ENCODE peak calls at places on chromosomes 11 and 22, in eight cellular contexts. G is stimulated activated CD8-positive, alpha-beta memory T cell treated with anti-CD3 and anti-CD28 coated beads, Interleukin-7, amount 100 ng/mL, for 1 hour; H is cardiac muscle cell; Q is fibroblast of lung; O is AG09309; D is GM04504; N is kidney; P is kidney epithelial cell. B is an unnamed sample.

GRCh38 chr11:36510567-36511020 is 522 bp upstream of the TRAF6 start:
- DNase-seq in D (no peak), N (no peak), P (no peak), Q (peak; percentile 77), G (no peak), O (no peak), H (no peak), B (no peak)

GRCh38 chr11:30990625-30991348 is 378.8 kb downstream of the DCDC1 start:
- DNase-seq in N (no peak), H (no peak), P (no peak), O (no peak), G (no peak), D (no peak), Q (no peak), B (no peak)

GRCh38 chr22:46247443-46247975 is 2.6 kb downstream of the CDPF1 start:
- DNase-seq in Q (no peak), G (no peak), D (no peak), O (no peak), N (no peak), H (peak; percentile 31), P (no peak), B (no peak)

GRCh38 chr11:94926698-94927237 is 46.6 kb downstream of the CWC15 start:
- DNase-seq in H (peak; percentile 23), D (peak; percentile 95), G (no peak), Q (peak; percentile 89), O (peak; percentile 77), P (no peak), N (peak; percentile 95), B (peak; percentile 96)

GRCh38 chr22:42437488-42438292 is 5.5 kb upstream of the NFAM1 start:
- DNase-seq in D (peak; percentile 10), O (no peak), G (peak; percentile 69), Q (peak; percentile 17), H (peak; percentile 80), N (peak; percentile 96), P (no peak), B (no peak)

GRCh38 chr11:118620529-118621070 is 13.2 kb downstream of the PHLDB1 start:
- DNase-seq in G (no peak), D (no peak), H (no peak), N (peak; percentile 68), P (no peak), Q (peak; percentile 15), O (no peak), B (no peak)

GRCh38 chr22:30695351-30695762 is 683 bp downstream of the OSBP2 start:
- DNase-seq in P (no peak), D (no peak), Q (no peak), N (no peak), O (no peak), H (no peak), G (no peak), B (no peak)

GRCh38 chr22:23077627-23078461 is 7.5 kb downstream of the GNAZ start:
- DNase-seq in Q (no peak), O (no peak), G (no peak), N (no peak), H (no peak), P (no peak), D (no peak), B (no peak)

GRCh38 chr22:43777204-43777671 is 34.9 kb downstream of the EFCAB6 start:
- DNase-seq in N (no peak), G (no peak), P (peak; percentile 81), O (peak; percentile 44), H (no peak), D (peak; percentile 48), Q (peak; percentile 93), B (peak; percentile 42)

GRCh38 chr11:78929092-78929905 is 354.6 kb upstream of the NARS2 start:
- DNase-seq in H (no peak), Q (no peak), O (no peak), N (no peak), G (no peak), P (no peak), D (no peak), B (no peak)